ENCODE peak calls at places on chromosome 5, in nine cellular contexts. One of them, this sample, is unnamed.

GRCh38 chr5:164998590-164998989 is 1493.2 kb downstream of the MAT2B start:
- DNase-seq in foreskin keratinocyte: no peak
- DNase-seq in amniotic stem cell: no peak
- DNase-seq in progenitor cell of endocrine pancreas: no peak
- DNase-seq in fibroblast of lung: no peak
- DNase-seq in RWPE1: no peak
- DNase-seq in NCI-H460: no peak
- DNase-seq in DMS153: no peak
- DNase-seq in AML-193: no peak
- DNase-seq in this sample: no peak

GRCh38 chr5:176359658-176360057 is 1.9 kb downstream of the KIAA1191 start:
- DNase-seq in fibroblast of lung: peak
- DNase-seq in RWPE1: no peak
- DNase-seq in amniotic stem cell: no peak
- DNase-seq in progenitor cell of endocrine pancreas: no peak
- DNase-seq in AML-193: no peak
- DNase-seq in foreskin keratinocyte: peak
- DNase-seq in NCI-H460: no peak
- DNase-seq in DMS153: no peak
- DNase-seq in this sample: no peak

GRCh38 chr5:83554686-83555085 is 83.1 kb downstream of the VCAN start:
- DNase-seq in DMS153: no peak
- DNase-seq in RWPE1: no peak
- DNase-seq in amniotic stem cell: no peak
- DNase-seq in fibroblast of lung: no peak
- DNase-seq in progenitor cell of endocrine pancreas: no peak
- DNase-seq in foreskin keratinocyte: peak
- DNase-seq in NCI-H460: no peak
- DNase-seq in AML-193: no peak
- DNase-seq in this sample: no peak

GRCh38 chr5:126354012-126354856 is 69.0 kb upstream of the GRAMD2B start:
- DNase-seq in DMS153: peak
- DNase-seq in amniotic stem cell: peak
- DNase-seq in foreskin keratinocyte: peak
- DNase-seq in progenitor cell of endocrine pancreas: no peak
- DNase-seq in AML-193: peak
- DNase-seq in NCI-H460: peak
- DNase-seq in fibroblast of lung: peak
- DNase-seq in RWPE1: peak
- DNase-seq in this sample: no peak

GRCh38 chr5:136856648-136857047 is 491.3 kb upstream of the TRPC7 start:
- DNase-seq in fibroblast of lung: no peak
- DNase-seq in foreskin keratinocyte: no peak
- DNase-seq in amniotic stem cell: no peak
- DNase-seq in progenitor cell of endocrine pancreas: no peak
- DNase-seq in RWPE1: no peak
- DNase-seq in AML-193: no peak
- DNase-seq in NCI-H460: no peak
- DNase-seq in DMS153: no peak
- DNase-seq in this sample: no peak

GRCh38 chr5:179901462-179901861 is 6.2 kb downstream of the TBC1D9B start:
- DNase-seq in NCI-H460: no peak
- DNase-seq in foreskin keratinocyte: no peak
- DNase-seq in AML-193: no peak
- DNase-seq in amniotic stem cell: no peak
- DNase-seq in RWPE1: no peak
- DNase-seq in progenitor cell of endocrine pancreas: no peak
- DNase-seq in DMS153: no peak
- DNase-seq in fibroblast of lung: no peak
- DNase-seq in this sample: no peak

GRCh38 chr5:83404182-83404712 is 67.3 kb upstream of the VCAN start:
- DNase-seq in fibroblast of lung: no peak
- DNase-seq in NCI-H460: no peak
- DNase-seq in DMS153: no peak
- DNase-seq in foreskin keratinocyte: no peak
- DNase-seq in RWPE1: no peak
- DNase-seq in AML-193: no peak
- DNase-seq in amniotic stem cell: no peak
- DNase-seq in progenitor cell of endocrine pancreas: no peak
- DNase-seq in this sample: no peak

GRCh38 chr5:82639393-82640144 is 361.4 kb upstream of the RPS23 start:
- DNase-seq in RWPE1: no peak
- DNase-seq in AML-193: no peak
- DNase-seq in foreskin keratinocyte: no peak
- DNase-seq in NCI-H460: no peak
- DNase-seq in DMS153: no peak
- DNase-seq in fibroblast of lung: peak
- DNase-seq in progenitor cell of endocrine pancreas: no peak
- DNase-seq in amniotic stem cell: no peak
- DNase-seq in this sample: no peak

GRCh38 chr5:90871356-90871755 is 312.8 kb downstream of the ADGRV1 start:
- DNase-seq in fibroblast of lung: peak
- DNase-seq in RWPE1: no peak
- DNase-seq in DMS153: no peak
- DNase-seq in NCI-H460: no peak
- DNase-seq in amniotic stem cell: no peak
- DNase-seq in progenitor cell of endocrine pancreas: no peak
- DNase-seq in foreskin keratinocyte: no peak
- DNase-seq in AML-193: no peak
- DNase-seq in this sample: no peak

GRCh38 chr5:52710972-52711596 is 76.6 kb upstream of the ITGA1 start:
- DNase-seq in AML-193: no peak
- DNase-seq in RWPE1: no peak
- DNase-seq in progenitor cell of endocrine pancreas: no peak
- DNase-seq in DMS153: no peak
- DNase-seq in fibroblast of lung: peak
- DNase-seq in NCI-H460: no peak
- DNase-seq in foreskin keratinocyte: no peak
- DNase-seq in amniotic stem cell: no peak
- DNase-seq in this sample: no peak

GRCh38 chr5:145536133-145536532 is 299.0 kb downstream of the PRELID2 start:
- DNase-seq in AML-193: no peak
- DNase-seq in NCI-H460: no peak
- DNase-seq in fibroblast of lung: peak
- DNase-seq in DMS153: no peak
- DNase-seq in RWPE1: no peak
- DNase-seq in amniotic stem cell: no peak
- DNase-seq in foreskin keratinocyte: no peak
- DNase-seq in progenitor cell of endocrine pancreas: no peak
- DNase-seq in this sample: no peak